ENCODE peak calls at places on chromosomes 1 and 21, in nine cellular contexts. H is heart left ventricle, V is astrocyte, B is brain microvascular endothelial cell, I is left lung, L is glutamatergic neuron, U is B cell, A is testis, T is dorsolateral prefrontal cortex. K is an unnamed sample.

GRCh38 chr1:114379358-114379757 is 131.6 kb downstream of the TRIM33 start:
- DNase-seq in V (no peak), H (no peak), L (no peak), I (no peak), B (no peak), T (no peak), A (no peak), U (no peak), K (no peak)

GRCh38 chr1:147243228-147243685 is 773 bp downstream of the CHD1L start:
- DNase-seq in I (peak), B (no peak), U (peak), T (peak), A (peak), L (peak), V (peak), H (peak), K (no peak)

GRCh38 chr1:61081135-61081636 is 1.2 kb upstream of the NFIA start:
- DNase-seq in A (no peak), I (no peak), L (no peak), U (no peak), H (no peak), V (no peak), T (no peak), B (no peak), K (no peak)

GRCh38 chr1:50420283-50420682 is 3.0 kb downstream of the DMRTA2 start:
- DNase-seq in B (no peak), A (no peak), I (no peak), V (no peak), L (no peak), H (no peak), U (peak), T (no peak), K (no peak)

GRCh38 chr1:165600793-165601192 is 30.2 kb upstream of the MGST3 start:
- DNase-seq in A (no peak), U (no peak), I (no peak), T (no peak), H (no peak), B (no peak), V (no peak), L (no peak), K (no peak)

GRCh38 chr1:9190234-9190633 is 44.3 kb upstream of the H6PD start:
- DNase-seq in H (no peak), B (no peak), A (no peak), U (no peak), V (no peak), I (no peak), L (no peak), T (no peak), K (no peak)

GRCh38 chr1:116273042-116273783 is 99.8 kb upstream of the ATP1A1 start:
- DNase-seq in A (no peak), U (no peak), L (peak), B (no peak), I (no peak), V (no peak), H (peak), T (no peak), K (no peak)

GRCh38 chr1:116580446-116581322 is 9.9 kb upstream of the CD58 start:
- DNase-seq in L (no peak), U (no peak), V (peak), B (no peak), H (no peak), I (no peak), A (no peak), T (no peak), K (no peak)

GRCh38 chr1:72892461-72892860 is 610.1 kb upstream of the NEGR1 start:
- DNase-seq in I (no peak), V (peak), T (no peak), H (no peak), L (no peak), A (no peak), U (no peak), B (no peak), K (no peak)

GRCh38 chr21:43864806-43865470 is at the start of gene AGPAT3:
- DNase-seq in U (peak), B (no peak), I (peak), L (no peak), A (peak), T (peak), V (no peak), H (peak), K (peak)

GRCh38 chr1:62025154-62025553 is 169.5 kb upstream of the L1TD1 start:
- DNase-seq in B (no peak), H (no peak), T (no peak), L (no peak), I (no peak), V (no peak), U (no peak), A (no peak), K (no peak)

GRCh38 chr1:228090613-228091081 is 8.1 kb downstream of the ARF1 start:
- DNase-seq in H (no peak), B (no peak), A (no peak), I (no peak), L (no peak), V (no peak), U (no peak), T (no peak), K (peak)

GRCh38 chr1:64984106-64984505 is 17.8 kb upstream of the JAK1 start:
- DNase-seq in I (no peak), H (no peak), U (no peak), T (no peak), V (no peak), B (no peak), L (no peak), A (no peak), K (no peak)

GRCh38 chr1:244341455-244342450 is 110.0 kb downstream of the ADSS2 start:
- DNase-seq in V (peak), L (no peak), A (peak), H (no peak), T (peak), B (no peak), I (no peak), U (no peak), K (no peak)

GRCh38 chr1:66752000-66752592 is at the start of gene DYNLT5:
- DNase-seq in H (peak), T (peak), I (peak), A (peak), U (peak), L (peak), B (peak), V (peak), K (peak)

GRCh38 chr1:244272471-244273261 is 179.0 kb downstream of the ADSS2 start:
- DNase-seq in T (peak), A (peak), H (peak), L (peak), U (peak), V (peak), I (no peak), B (peak), K (no peak)

GRCh38 chr1:192435704-192436103 is 118.9 kb downstream of the RGS21 start:
- DNase-seq in V (no peak), U (no peak), T (no peak), A (no peak), L (no peak), H (no peak), B (no peak), I (no peak), K (no peak)

GRCh38 chr1:153532161-153532560 is 3.6 kb downstream of the S100A6 start:
- DNase-seq in L (no peak), B (no peak), U (no peak), I (no peak), V (no peak), T (no peak), A (no peak), H (no peak), K (no peak)

GRCh38 chr1:211704567-211704942 is 29.1 kb upstream of the NEK2 start:
- DNase-seq in H (no peak), T (no peak), B (no peak), A (no peak), L (no peak), I (no peak), U (no peak), V (no peak), K (no peak)

GRCh38 chr1:55378582-55378981 is 163.4 kb upstream of the USP24 start:
- DNase-seq in V (peak), I (no peak), H (peak), L (peak), A (peak), U (peak), T (no peak), B (peak), K (no peak)

GRCh38 chr1:16326833-16327404 is 25.4 kb downstream of the FBXO42 start:
- DNase-seq in T (no peak), U (no peak), L (no peak), V (no peak), A (no peak), I (no peak), H (no peak), B (no peak), K (no peak)

GRCh38 chr1:218347713-218348627 is 2.8 kb downstream of the TGFB2 start:
- DNase-seq in U (no peak), A (no peak), T (no peak), L (no peak), B (peak), H (no peak), V (peak), I (no peak), K (no peak)

GRCh38 chr1:203378529-203379271 is 27.8 kb upstream of the FMOD start:
- DNase-seq in B (no peak), H (no peak), L (no peak), A (no peak), I (no peak), V (no peak), T (peak), U (no peak), K (no peak)

GRCh38 chr1:228101994-228102790 is 933 bp downstream of the C1orf35 start:
- DNase-seq in L (peak), A (peak), B (no peak), I (peak), H (no peak), U (peak), V (no peak), T (no peak), K (no peak)

GRCh38 chr1:233844697-233845096 is 59.8 kb upstream of the SLC35F3 start:
- DNase-seq in B (no peak), I (no peak), T (no peak), L (no peak), V (peak), H (no peak), U (no peak), A (no peak), K (no peak)

GRCh38 chr1:201374376-201374775 is 3.1 kb downstream of the TNNT2 start:
- DNase-seq in T (no peak), H (peak), V (no peak), L (no peak), B (no peak), U (no peak), A (no peak), I (no peak), K (no peak)

GRCh38 chr1:118325545-118326225 is 140.7 kb upstream of the SPAG17 start:
- DNase-seq in V (peak), L (no peak), H (no peak), A (no peak), B (no peak), U (no peak), T (no peak), I (no peak), K (no peak)

DNA sequence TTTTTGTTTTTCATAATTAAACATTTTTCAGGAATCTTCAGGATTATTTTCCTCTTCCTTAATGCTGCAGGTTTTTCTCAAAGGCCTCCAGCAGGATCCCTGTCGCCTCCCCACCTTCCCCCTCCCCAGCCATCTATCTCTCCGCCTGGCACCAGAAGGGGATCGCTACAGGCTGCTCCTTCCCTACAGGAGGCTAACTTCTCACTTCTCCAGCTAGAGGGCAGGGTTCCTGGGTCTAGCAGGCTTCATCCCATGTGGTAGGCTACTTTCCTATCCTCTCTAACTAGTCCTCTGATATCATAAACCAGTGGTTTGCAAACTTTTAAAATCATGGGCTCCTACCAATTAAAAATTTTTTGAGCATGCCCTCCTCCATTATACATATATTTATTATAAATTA is 104.1 kb downstream of the KCNN3 start:
- DNase-seq in V (no peak), T (no peak), A (no peak), L (no peak), B (peak), U (no peak), H (no peak), I (no peak), K (no peak)
- TF ChIP-seq CTCF in V (peak), T (no peak), A (no peak), L (no peak), B (peak), U (no peak), H (peak), I (no peak), K (peak)

GRCh38 chr1:101566883-101567538 is 330.2 kb downstream of the S1PR1 start:
- DNase-seq in A (no peak), L (no peak), B (no peak), V (no peak), H (no peak), U (no peak), T (no peak), I (no peak), K (no peak)

GRCh38 chr1:101567582-101568189 is 330.9 kb downstream of the S1PR1 start:
- DNase-seq in V (peak), L (peak), U (peak), H (no peak), B (peak), I (peak), T (no peak), A (peak), K (no peak)
- TF ChIP-seq CTCF in V (peak), L (peak), U (peak), H (peak), B (peak), I (peak), T (peak), A (no peak), K (peak)

GRCh38 chr1:85243336-85243735 is 16.1 kb downstream of the C1orf52 start:
- DNase-seq in T (no peak), U (no peak), A (no peak), I (no peak), V (no peak), L (no peak), H (no peak), B (no peak), K (no peak)

GRCh38 chr1:85245456-85245855 is 14.0 kb downstream of the C1orf52 start:
- DNase-seq in T (no peak), B (no peak), A (no peak), U (no peak), V (no peak), H (no peak), I (no peak), L (no peak), K (no peak)

GRCh38 chr1:85240659-85241058 is 18.8 kb downstream of the C1orf52 start:
- DNase-seq in H (no peak), T (no peak), B (no peak), L (no peak), U (no peak), A (no peak), V (peak), I (no peak), K (no peak)

GRCh38 chr1:85245891-85246290 is 13.6 kb downstream of the C1orf52 start:
- DNase-seq in I (no peak), U (no peak), L (no peak), T (no peak), B (no peak), H (no peak), A (no peak), V (no peak), K (no peak)

DNA sequence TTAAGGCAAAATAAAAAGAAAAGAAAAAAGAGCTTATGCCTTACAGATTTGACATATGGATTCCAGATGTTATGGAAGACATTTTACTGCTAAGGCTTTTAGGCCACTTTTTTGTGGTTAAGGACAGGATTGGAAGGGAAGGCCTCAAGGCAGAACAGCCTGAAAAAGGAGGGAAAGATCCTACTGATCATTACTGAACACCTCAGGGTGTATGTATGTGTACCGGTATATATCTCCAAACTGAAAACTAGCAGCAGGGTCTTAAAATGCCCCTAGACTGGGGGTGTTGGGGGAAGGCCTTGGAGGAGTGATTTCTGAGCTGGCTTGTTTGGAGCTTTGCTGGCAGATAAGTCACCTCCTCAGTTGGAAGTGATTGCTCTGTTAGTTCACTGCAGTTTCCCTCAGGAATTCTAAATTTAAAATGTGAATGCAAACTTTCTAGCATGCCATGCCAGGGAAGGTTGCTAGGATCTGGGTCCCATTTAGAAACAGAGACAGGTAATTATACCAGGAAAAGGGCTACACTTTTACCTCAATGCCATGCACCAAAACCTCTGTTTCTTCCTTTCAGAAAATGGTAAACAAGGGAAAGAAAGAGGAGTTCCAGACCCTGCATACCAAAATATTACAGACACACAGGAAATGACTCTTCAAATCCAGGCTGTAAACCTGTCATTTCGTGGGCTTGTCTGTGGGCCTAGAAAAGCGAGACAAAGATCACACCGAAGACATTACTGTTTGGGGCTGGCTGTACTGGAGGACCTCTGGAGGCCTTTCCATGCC is 15.0 kb downstream of the C1orf52 start:
- DNase-seq in B (no peak), V (peak), H (no peak), L (no peak), I (no peak), U (no peak), A (no peak), T (no peak), K (no peak)
- TF ChIP-seq CTCF in B (no peak), V (no peak), H (no peak), L (no peak), I (no peak), U (no peak), A (no peak), T (no peak), K (peak)

GRCh38 chr1:214420341-214420740 is 131.1 kb downstream of the PTPN14 start:
- DNase-seq in H (no peak), B (no peak), L (no peak), U (no peak), T (no peak), A (no peak), I (no peak), V (no peak), K (no peak)

GRCh38 chr1:214420833-214421232 is 130.6 kb downstream of the PTPN14 start:
- DNase-seq in U (no peak), H (no peak), B (no peak), V (no peak), A (no peak), I (no peak), T (no peak), L (no peak), K (no peak)

GRCh38 chr1:214425101-214425500 is 126.3 kb downstream of the PTPN14 start:
- DNase-seq in B (no peak), H (no peak), V (no peak), U (no peak), A (no peak), T (no peak), I (no peak), L (no peak), K (no peak)

GRCh38 chr1:214422137-214422671 is 129.2 kb downstream of the PTPN14 start:
- DNase-seq in I (no peak), V (peak), A (no peak), L (no peak), U (no peak), B (peak), H (no peak), T (no peak), K (no peak)

DNA sequence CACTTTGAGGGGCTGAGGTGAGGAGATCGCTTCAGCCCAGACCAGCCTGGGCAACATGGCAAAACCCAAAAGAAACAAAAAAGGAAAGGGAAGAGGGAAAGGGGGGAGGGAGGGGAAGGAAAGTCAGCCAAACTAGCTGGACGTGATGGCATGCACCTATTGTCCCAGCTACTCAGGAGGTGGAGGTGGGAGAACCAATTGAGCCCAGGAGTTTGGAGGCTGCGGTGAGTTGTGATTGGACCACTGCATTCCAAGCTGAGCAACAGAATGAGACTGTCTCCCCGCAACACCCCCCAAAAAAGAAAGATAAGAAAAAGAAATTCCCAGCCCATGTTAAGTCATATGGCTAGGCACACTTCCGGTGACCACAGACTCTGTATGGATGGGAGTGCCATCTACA is 128.4 kb downstream of the PTPN14 start:
- DNase-seq in A (no peak), V (peak), U (no peak), H (no peak), B (no peak), I (no peak), L (no peak), T (no peak), K (no peak)
- TF ChIP-seq CTCF in A (no peak), V (no peak), U (no peak), H (no peak), B (no peak), I (no peak), L (no peak), T (no peak), K (no peak)

GRCh38 chr1:93608188-93609109 is 73.2 kb downstream of the BCAR3 start:
- DNase-seq in H (peak), U (no peak), B (no peak), A (no peak), T (no peak), V (peak), I (no peak), L (no peak), K (no peak)
- TF ChIP-seq CTCF in H (no peak), U (no peak), B (peak), A (no peak), T (no peak), V (no peak), I (no peak), L (no peak), K (peak)

DNA sequence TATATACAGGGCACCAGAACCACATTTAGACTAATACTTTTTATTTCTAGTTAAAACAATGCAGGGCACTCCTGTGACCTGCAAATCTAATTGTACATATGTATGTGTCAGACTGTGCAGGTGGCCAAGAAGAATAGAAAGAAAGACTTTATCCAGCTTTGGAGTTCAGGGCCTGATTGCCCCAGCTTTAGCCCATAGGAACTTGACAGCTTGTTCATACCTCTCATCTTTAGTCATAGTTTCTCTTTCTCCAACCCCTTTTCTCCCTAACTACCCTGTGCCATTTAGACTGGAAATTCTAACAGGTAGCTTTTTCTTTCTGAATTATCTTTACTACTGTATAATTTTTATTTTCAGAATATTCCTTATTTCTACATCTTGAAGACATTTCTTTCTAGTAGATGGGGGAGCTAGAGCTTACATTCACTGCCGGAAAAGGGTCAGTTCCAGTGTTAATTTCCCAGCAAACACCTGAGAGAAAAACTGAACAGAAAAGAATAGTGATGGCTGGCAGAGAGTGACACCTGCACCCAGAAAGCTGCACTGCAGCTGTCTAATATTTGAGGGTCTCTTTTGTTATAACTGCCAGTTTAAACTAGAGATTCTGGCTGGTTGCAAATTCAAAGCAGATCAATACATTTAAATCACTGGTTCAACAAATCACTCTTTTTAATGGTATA is 8.4 kb downstream of the YBX1 start:
- DNase-seq in U (no peak), V (no peak), A (no peak), L (no peak), T (no peak), I (no peak), H (no peak), B (no peak), K (no peak)
- TF ChIP-seq CTCF in U (peak), V (no peak), A (no peak), L (no peak), T (no peak), I (no peak), H (no peak), B (peak), K (peak)

K was measured in chondrocyte.